ENCODE peak calls at places on chromosomes 12 and 14, in eight cellular contexts. One of them, this sample, is unnamed.

GRCh38 chr12:56880416-56881035 is 53.7 kb downstream of the SDR9C7 start:
- DNase-seq in CD4-positive, alpha-beta T cell: no peak
- DNase-seq in hepatocyte: no peak
- DNase-seq in fibroblast of lung: no peak
- DNase-seq in HCT116: no peak
- DNase-seq in breast epithelium: no peak
- DNase-seq in lower leg skin: no peak
- DNase-seq in fibroblast of mammary gland: no peak
- DNase-seq in this sample: no peak

GRCh38 chr14:70640938-70641547 is 673 bp upstream of the TTC9 start:
- DNase-seq in lower leg skin: no peak
- DNase-seq in fibroblast of mammary gland: peak
- DNase-seq in hepatocyte: peak
- DNase-seq in breast epithelium: no peak
- DNase-seq in CD4-positive, alpha-beta T cell: peak
- DNase-seq in fibroblast of lung: peak
- DNase-seq in HCT116: no peak
- DNase-seq in this sample: peak

GRCh38 chr14:42110167-42110566 is 503.5 kb downstream of the LRFN5 start:
- DNase-seq in fibroblast of mammary gland: peak
- DNase-seq in breast epithelium: no peak
- DNase-seq in HCT116: no peak
- DNase-seq in lower leg skin: no peak
- DNase-seq in fibroblast of lung: peak
- DNase-seq in CD4-positive, alpha-beta T cell: no peak
- DNase-seq in hepatocyte: no peak
- DNase-seq in this sample: peak

GRCh38 chr12:7933255-7933726 is 2.7 kb downstream of the SLC2A3 start:
- DNase-seq in lower leg skin: peak
- DNase-seq in fibroblast of mammary gland: peak
- DNase-seq in hepatocyte: peak
- DNase-seq in CD4-positive, alpha-beta T cell: peak
- DNase-seq in breast epithelium: peak
- DNase-seq in HCT116: peak
- DNase-seq in fibroblast of lung: peak
- DNase-seq in this sample: peak

GRCh38 chr12:47095446-47096236 is 15.9 kb upstream of the AMIGO2 start:
- DNase-seq in hepatocyte: no peak
- DNase-seq in HCT116: no peak
- DNase-seq in CD4-positive, alpha-beta T cell: no peak
- DNase-seq in fibroblast of lung: peak
- DNase-seq in lower leg skin: no peak
- DNase-seq in breast epithelium: no peak
- DNase-seq in fibroblast of mammary gland: peak
- DNase-seq in this sample: no peak

GRCh38 chr12:58487280-58488141 is 432.8 kb downstream of the LRIG3 start:
- DNase-seq in CD4-positive, alpha-beta T cell: no peak
- DNase-seq in lower leg skin: no peak
- DNase-seq in fibroblast of lung: no peak
- DNase-seq in breast epithelium: no peak
- DNase-seq in fibroblast of mammary gland: peak
- DNase-seq in hepatocyte: no peak
- DNase-seq in HCT116: no peak
- DNase-seq in this sample: no peak

GRCh38 chr12:95574799-95575452 is 23.6 kb upstream of the USP44 start:
- DNase-seq in HCT116: peak
- DNase-seq in CD4-positive, alpha-beta T cell: no peak
- DNase-seq in breast epithelium: no peak
- DNase-seq in lower leg skin: no peak
- DNase-seq in fibroblast of lung: peak
- DNase-seq in fibroblast of mammary gland: peak
- DNase-seq in hepatocyte: peak
- DNase-seq in this sample: no peak

GRCh38 chr12:29503283-29503682 is 5.8 kb upstream of the OVCH1 start:
- DNase-seq in CD4-positive, alpha-beta T cell: no peak
- DNase-seq in HCT116: no peak
- DNase-seq in breast epithelium: no peak
- DNase-seq in lower leg skin: no peak
- DNase-seq in fibroblast of mammary gland: no peak
- DNase-seq in hepatocyte: no peak
- DNase-seq in fibroblast of lung: no peak
- DNase-seq in this sample: no peak

GRCh38 chr14:96584199-96584906 is 82.2 kb downstream of the PAPOLA start:
- DNase-seq in breast epithelium: no peak
- DNase-seq in fibroblast of lung: no peak
- DNase-seq in HCT116: peak
- DNase-seq in CD4-positive, alpha-beta T cell: no peak
- DNase-seq in lower leg skin: peak
- DNase-seq in hepatocyte: peak
- DNase-seq in fibroblast of mammary gland: peak
- DNase-seq in this sample: peak

GRCh38 chr12:112868459-112869041 is 38.2 kb upstream of the OAS1 start:
- DNase-seq in lower leg skin: no peak
- DNase-seq in CD4-positive, alpha-beta T cell: no peak
- DNase-seq in fibroblast of mammary gland: no peak
- DNase-seq in hepatocyte: peak
- DNase-seq in breast epithelium: no peak
- DNase-seq in HCT116: no peak
- DNase-seq in fibroblast of lung: no peak
- DNase-seq in this sample: peak

GRCh38 chr12:104314242-104314614 is 10.7 kb downstream of the EID3 start:
- DNase-seq in HCT116: no peak
- DNase-seq in CD4-positive, alpha-beta T cell: no peak
- DNase-seq in lower leg skin: no peak
- DNase-seq in breast epithelium: no peak
- DNase-seq in fibroblast of mammary gland: peak
- DNase-seq in hepatocyte: no peak
- DNase-seq in fibroblast of lung: no peak
- DNase-seq in this sample: no peak

GRCh38 chr12:29113101-29113500 is 36.0 kb upstream of the FAR2 start:
- DNase-seq in fibroblast of mammary gland: peak
- DNase-seq in breast epithelium: no peak
- DNase-seq in HCT116: peak
- DNase-seq in fibroblast of lung: no peak
- DNase-seq in lower leg skin: no peak
- DNase-seq in hepatocyte: no peak
- DNase-seq in CD4-positive, alpha-beta T cell: no peak
- DNase-seq in this sample: no peak

GRCh38 chr12:68236421-68237059 is 10.9 kb upstream of the IL26 start:
- DNase-seq in fibroblast of lung: no peak
- DNase-seq in CD4-positive, alpha-beta T cell: peak
- DNase-seq in breast epithelium: no peak
- DNase-seq in hepatocyte: no peak
- DNase-seq in lower leg skin: no peak
- DNase-seq in HCT116: no peak
- DNase-seq in fibroblast of mammary gland: peak
- DNase-seq in this sample: peak

GRCh38 chr12:130097342-130097741 is 64.9 kb upstream of the FZD10 start:
- DNase-seq in hepatocyte: no peak
- DNase-seq in breast epithelium: no peak
- DNase-seq in lower leg skin: no peak
- DNase-seq in HCT116: no peak
- DNase-seq in fibroblast of lung: no peak
- DNase-seq in CD4-positive, alpha-beta T cell: no peak
- DNase-seq in fibroblast of mammary gland: no peak
- DNase-seq in this sample: no peak

GRCh38 chr12:18140969-18141368 is 51.0 kb upstream of the RERGL start:
- DNase-seq in lower leg skin: no peak
- DNase-seq in fibroblast of mammary gland: no peak
- DNase-seq in fibroblast of lung: no peak
- DNase-seq in breast epithelium: no peak
- DNase-seq in CD4-positive, alpha-beta T cell: no peak
- DNase-seq in HCT116: no peak
- DNase-seq in hepatocyte: no peak
- DNase-seq in this sample: no peak

GRCh38 chr12:13046914-13047472 is 2.8 kb downstream of the FAM234B start:
- DNase-seq in fibroblast of mammary gland: no peak
- DNase-seq in breast epithelium: no peak
- DNase-seq in HCT116: no peak
- DNase-seq in lower leg skin: no peak
- DNase-seq in hepatocyte: peak
- DNase-seq in fibroblast of lung: no peak
- DNase-seq in CD4-positive, alpha-beta T cell: no peak
- DNase-seq in this sample: peak

GRCh38 chr12:96425973-96426372 is 25.7 kb upstream of the CDK17 start:
- DNase-seq in hepatocyte: no peak
- DNase-seq in fibroblast of lung: peak
- DNase-seq in CD4-positive, alpha-beta T cell: no peak
- DNase-seq in breast epithelium: no peak
- DNase-seq in HCT116: no peak
- DNase-seq in lower leg skin: no peak
- DNase-seq in fibroblast of mammary gland: peak
- DNase-seq in this sample: no peak

GRCh38 chr12:50195832-50196231 is 28.7 kb upstream of the CERS5 start:
- DNase-seq in HCT116: no peak
- DNase-seq in CD4-positive, alpha-beta T cell: no peak
- DNase-seq in fibroblast of lung: no peak
- DNase-seq in breast epithelium: no peak
- DNase-seq in lower leg skin: peak
- DNase-seq in hepatocyte: no peak
- DNase-seq in fibroblast of mammary gland: no peak
- DNase-seq in this sample: no peak

GRCh38 chr12:50197297-50197727 is 30.1 kb upstream of the CERS5 start:
- DNase-seq in fibroblast of mammary gland: no peak
- DNase-seq in lower leg skin: no peak
- DNase-seq in breast epithelium: no peak
- DNase-seq in hepatocyte: no peak
- DNase-seq in fibroblast of lung: no peak
- DNase-seq in CD4-positive, alpha-beta T cell: no peak
- DNase-seq in HCT116: no peak
- DNase-seq in this sample: no peak

GRCh38 chr12:50192908-50193307 is 25.7 kb upstream of the CERS5 start:
- DNase-seq in breast epithelium: no peak
- DNase-seq in HCT116: no peak
- DNase-seq in hepatocyte: no peak
- DNase-seq in fibroblast of mammary gland: peak
- DNase-seq in fibroblast of lung: peak
- DNase-seq in lower leg skin: no peak
- DNase-seq in CD4-positive, alpha-beta T cell: no peak
- DNase-seq in this sample: no peak

GRCh38 chr12:50198829-50199228 is 31.7 kb upstream of the CERS5 start:
- DNase-seq in fibroblast of mammary gland: no peak
- DNase-seq in CD4-positive, alpha-beta T cell: no peak
- DNase-seq in HCT116: no peak
- DNase-seq in fibroblast of lung: no peak
- DNase-seq in lower leg skin: no peak
- DNase-seq in hepatocyte: no peak
- DNase-seq in breast epithelium: no peak
- DNase-seq in this sample: no peak

GRCh38 chr12:50196537-50196936 is 29.4 kb upstream of the CERS5 start:
- DNase-seq in hepatocyte: no peak
- DNase-seq in breast epithelium: no peak
- DNase-seq in HCT116: no peak
- DNase-seq in lower leg skin: no peak
- DNase-seq in fibroblast of lung: no peak
- DNase-seq in CD4-positive, alpha-beta T cell: no peak
- DNase-seq in fibroblast of mammary gland: no peak
- DNase-seq in this sample: no peak
- TF ChIP-seq CTCF in hepatocyte: no peak
- TF ChIP-seq CTCF in breast epithelium: no peak
- TF ChIP-seq CTCF in HCT116: no peak
- TF ChIP-seq CTCF in lower leg skin: no peak
- TF ChIP-seq CTCF in fibroblast of lung: no peak
- TF ChIP-seq CTCF in CD4-positive, alpha-beta T cell: no peak
- TF ChIP-seq CTCF in fibroblast of mammary gland: no peak
- TF ChIP-seq CTCF in this sample: no peak

GRCh38 chr12:31603546-31604009 is 12.6 kb upstream of the DENND5B start:
- DNase-seq in breast epithelium: no peak
- DNase-seq in HCT116: no peak
- DNase-seq in hepatocyte: no peak
- DNase-seq in fibroblast of mammary gland: no peak
- DNase-seq in fibroblast of lung: no peak
- DNase-seq in lower leg skin: no peak
- DNase-seq in CD4-positive, alpha-beta T cell: no peak
- DNase-seq in this sample: peak
- TF ChIP-seq CTCF in breast epithelium: no peak
- TF ChIP-seq CTCF in HCT116: no peak
- TF ChIP-seq CTCF in hepatocyte: no peak
- TF ChIP-seq CTCF in fibroblast of mammary gland: no peak
- TF ChIP-seq CTCF in fibroblast of lung: no peak
- TF ChIP-seq CTCF in lower leg skin: no peak
- TF ChIP-seq CTCF in CD4-positive, alpha-beta T cell: no peak
- TF ChIP-seq CTCF in this sample: no peak

DNA sequence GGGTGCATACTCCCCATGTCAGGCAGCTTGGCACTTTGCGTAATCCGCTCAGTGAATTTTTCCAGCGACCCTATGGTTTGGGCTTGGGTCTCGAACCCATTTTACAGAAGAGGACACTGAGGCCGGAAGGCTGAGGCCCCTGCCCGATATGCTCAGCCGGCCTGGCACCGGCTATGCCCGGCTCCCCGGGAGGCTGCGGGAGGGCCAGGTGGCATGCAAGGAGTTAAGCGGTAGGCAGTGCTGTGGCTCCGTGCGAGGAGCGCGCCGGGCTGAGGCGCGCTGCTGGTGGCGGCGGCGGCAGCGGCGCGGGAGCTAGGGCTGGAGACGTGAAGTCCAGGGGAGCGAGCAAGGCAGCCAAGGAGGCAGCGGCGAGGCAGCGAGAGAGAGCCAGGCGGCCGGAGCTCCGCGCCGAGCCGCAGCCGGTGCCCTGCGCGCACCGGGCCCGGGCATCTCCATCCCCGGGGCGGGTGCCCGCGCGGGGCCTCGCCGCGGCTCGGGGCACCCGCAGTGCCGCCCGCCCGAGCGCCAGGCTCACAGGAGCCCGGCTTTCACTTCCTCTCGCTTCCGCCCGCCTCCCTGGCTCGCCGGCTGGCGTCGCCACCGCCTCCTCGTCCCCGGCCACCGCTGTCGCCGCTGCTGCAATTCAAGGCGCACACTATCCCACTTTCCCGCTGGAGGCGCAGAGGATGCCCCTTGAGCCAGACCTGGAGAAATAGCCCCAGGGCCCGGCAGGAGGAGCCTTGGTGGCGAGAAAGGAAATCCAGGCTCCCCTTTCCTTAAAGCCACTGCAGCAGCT is at the start of gene WSCD2:
- DNase-seq in HCT116: peak
- DNase-seq in fibroblast of mammary gland: no peak
- DNase-seq in lower leg skin: peak
- DNase-seq in breast epithelium: no peak
- DNase-seq in fibroblast of lung: no peak
- DNase-seq in CD4-positive, alpha-beta T cell: no peak
- DNase-seq in hepatocyte: peak
- DNase-seq in this sample: no peak
- TF ChIP-seq CTCF in HCT116: peak
- TF ChIP-seq CTCF in fibroblast of mammary gland: no peak
- TF ChIP-seq CTCF in lower leg skin: no peak
- TF ChIP-seq CTCF in breast epithelium: no peak
- TF ChIP-seq CTCF in fibroblast of lung: no peak
- TF ChIP-seq CTCF in CD4-positive, alpha-beta T cell: no peak
- TF ChIP-seq CTCF in hepatocyte: peak
- TF ChIP-seq CTCF in this sample: no peak

GRCh38 chr14:33908540-33909223 is 42.2 kb downstream of the EGLN3 start:
- DNase-seq in HCT116: no peak
- DNase-seq in hepatocyte: peak
- DNase-seq in fibroblast of lung: no peak
- DNase-seq in fibroblast of mammary gland: no peak
- DNase-seq in lower leg skin: no peak
- DNase-seq in CD4-positive, alpha-beta T cell: no peak
- DNase-seq in breast epithelium: no peak
- DNase-seq in this sample: no peak
- TF ChIP-seq CTCF in HCT116: no peak
- TF ChIP-seq CTCF in hepatocyte: peak
- TF ChIP-seq CTCF in fibroblast of lung: no peak
- TF ChIP-seq CTCF in fibroblast of mammary gland: peak
- TF ChIP-seq CTCF in lower leg skin: no peak
- TF ChIP-seq CTCF in CD4-positive, alpha-beta T cell: no peak
- TF ChIP-seq CTCF in breast epithelium: no peak
- TF ChIP-seq CTCF in this sample: no peak

This sample was measured in GM10248.